ENCODE peak calls at places on chromosomes 12 and 14, in seven cellular contexts. One of them, this sample, is unnamed.

GRCh38 chr14:64838656-64839055 is 41.1 kb downstream of the SPTB start:
- DNase-seq in trophoblast cell: no peak
- DNase-seq in H9: no peak
- DNase-seq in mesendoderm: no peak
- DNase-seq in IMR-90: no peak
- DNase-seq in H1: no peak
- DNase-seq in mesenchymal stem cell: no peak
- DNase-seq in this sample: no peak

GRCh38 chr12:110180591-110181005 is 56.4 kb downstream of the IFT81 start:
- DNase-seq in mesenchymal stem cell: no peak
- DNase-seq in H1: no peak
- DNase-seq in H9: no peak
- DNase-seq in IMR-90: peak; percentile 51
- DNase-seq in trophoblast cell: peak; percentile 72
- DNase-seq in mesendoderm: no peak
- DNase-seq in this sample: no peak

GRCh38 chr12:30417697-30418231 is 277.9 kb downstream of the IPO8 start:
- DNase-seq in H1: no peak
- DNase-seq in mesendoderm: peak; percentile 42
- DNase-seq in mesenchymal stem cell: peak; percentile 96
- DNase-seq in H9: no peak
- DNase-seq in IMR-90: peak; percentile 74
- DNase-seq in trophoblast cell: peak; percentile 10
- DNase-seq in this sample: no peak

GRCh38 chr12:20367731-20368652 is at the start of gene PDE3A:
- DNase-seq in trophoblast cell: peak; percentile 27
- DNase-seq in H1: peak; percentile 44
- DNase-seq in mesendoderm: peak; percentile 90
- DNase-seq in IMR-90: peak; percentile 73
- DNase-seq in mesenchymal stem cell: peak; percentile 91
- DNase-seq in H9: peak; percentile 89
- DNase-seq in this sample: peak; percentile 67

GRCh38 chr12:117067638-117068037 is 31.6 kb downstream of the TESC start:
- DNase-seq in H9: no peak
- DNase-seq in H1: no peak
- DNase-seq in trophoblast cell: no peak
- DNase-seq in mesendoderm: no peak
- DNase-seq in mesenchymal stem cell: no peak
- DNase-seq in IMR-90: no peak
- DNase-seq in this sample: no peak

GRCh38 chr12:122080149-122081107 is 1.9 kb downstream of the MLXIP start:
- DNase-seq in mesendoderm: peak; percentile 60
- DNase-seq in H1: no peak
- DNase-seq in IMR-90: peak; percentile 86
- DNase-seq in mesenchymal stem cell: peak; percentile 86
- DNase-seq in trophoblast cell: peak; percentile 45
- DNase-seq in H9: no peak
- DNase-seq in this sample: no peak

GRCh38 chr14:92573761-92574498 is 60.3 kb downstream of the RIN3 start:
- DNase-seq in IMR-90: no peak
- DNase-seq in H1: no peak
- DNase-seq in trophoblast cell: no peak
- DNase-seq in mesendoderm: no peak
- DNase-seq in mesenchymal stem cell: no peak
- DNase-seq in H9: peak; percentile 44
- DNase-seq in this sample: no peak

GRCh38 chr12:119748512-119748911 is 80.6 kb downstream of the PRKAB1 start:
- DNase-seq in mesenchymal stem cell: no peak
- DNase-seq in H9: no peak
- DNase-seq in trophoblast cell: no peak
- DNase-seq in IMR-90: no peak
- DNase-seq in H1: no peak
- DNase-seq in mesendoderm: no peak
- DNase-seq in this sample: no peak

GRCh38 chr14:50947446-50947845 is 3.2 kb upstream of the PYGL start:
- DNase-seq in trophoblast cell: no peak
- DNase-seq in mesenchymal stem cell: no peak
- DNase-seq in H9: no peak
- DNase-seq in mesendoderm: no peak
- DNase-seq in IMR-90: peak; percentile 67
- DNase-seq in H1: no peak
- DNase-seq in this sample: no peak

GRCh38 chr14:50954811-50955372 is 10.6 kb upstream of the PYGL start:
- DNase-seq in H9: no peak
- DNase-seq in IMR-90: peak; percentile 79
- DNase-seq in mesenchymal stem cell: peak; percentile 67
- DNase-seq in trophoblast cell: peak; percentile 45
- DNase-seq in H1: no peak
- DNase-seq in mesendoderm: peak; percentile 65
- DNase-seq in this sample: no peak

GRCh38 chr14:50948205-50948604 is 3.9 kb upstream of the PYGL start:
- DNase-seq in H1: no peak
- DNase-seq in H9: no peak
- DNase-seq in IMR-90: no peak
- DNase-seq in trophoblast cell: no peak
- DNase-seq in mesenchymal stem cell: no peak
- DNase-seq in mesendoderm: no peak
- DNase-seq in this sample: no peak

GRCh38 chr14:50953497-50953896 is 9.2 kb upstream of the PYGL start:
- DNase-seq in IMR-90: no peak
- DNase-seq in mesenchymal stem cell: no peak
- DNase-seq in mesendoderm: no peak
- DNase-seq in H1: no peak
- DNase-seq in trophoblast cell: no peak
- DNase-seq in H9: no peak
- DNase-seq in this sample: no peak

GRCh38 chr14:50951032-50951431 is 6.7 kb upstream of the PYGL start:
- DNase-seq in H9: no peak
- DNase-seq in IMR-90: no peak
- DNase-seq in mesendoderm: no peak
- DNase-seq in H1: no peak
- DNase-seq in trophoblast cell: no peak
- DNase-seq in mesenchymal stem cell: no peak
- DNase-seq in this sample: no peak
- H3K18ac ChIP-seq in H9: no peak overlapping the region
- H3K18ac ChIP-seq in IMR-90: no peak overlapping the region
- H3K18ac ChIP-seq in mesendoderm: no peak overlapping the region
- H3K18ac ChIP-seq in H1: no peak overlapping the region
- H3K18ac ChIP-seq in trophoblast cell: no peak overlapping the region
- H3K18ac ChIP-seq in mesenchymal stem cell: no peak overlapping the region
- H3K18ac ChIP-seq in this sample: no peak overlapping the region

GRCh38 chr12:6936642-6937480 is 6.8 kb upstream of the RNU7-1 start:
- DNase-seq in mesendoderm: peak; percentile 64
- DNase-seq in mesenchymal stem cell: no peak
- DNase-seq in IMR-90: no peak
- DNase-seq in H1: no peak
- DNase-seq in trophoblast cell: no peak
- DNase-seq in H9: peak; percentile 85
- DNase-seq in this sample: no peak
- H3K18ac ChIP-seq in mesendoderm: peak overlapping the region; percentile 51
- H3K18ac ChIP-seq in mesenchymal stem cell: no peak overlapping the region
- H3K18ac ChIP-seq in IMR-90: no peak overlapping the region
- H3K18ac ChIP-seq in H1: peak overlapping the region; percentile 71
- H3K18ac ChIP-seq in trophoblast cell: no peak overlapping the region
- H3K18ac ChIP-seq in H9: peak overlapping the region; percentile 49
- H3K18ac ChIP-seq in this sample: peak overlapping the region; percentile 100

GRCh38 chr12:54193437-54193836 is 4.7 kb upstream of the SMUG1 start:
- DNase-seq in IMR-90: no peak
- DNase-seq in H9: no peak
- DNase-seq in H1: no peak
- DNase-seq in mesenchymal stem cell: no peak
- DNase-seq in mesendoderm: no peak
- DNase-seq in trophoblast cell: no peak
- DNase-seq in this sample: no peak

GRCh38 chr12:54189198-54189539 is 384 bp upstream of the SMUG1 start:
- DNase-seq in IMR-90: no peak
- DNase-seq in mesenchymal stem cell: no peak
- DNase-seq in H9: no peak
- DNase-seq in mesendoderm: no peak
- DNase-seq in trophoblast cell: no peak
- DNase-seq in H1: no peak
- DNase-seq in this sample: no peak

GRCh38 chr12:54191126-54191525 is 2.3 kb upstream of the SMUG1 start:
- DNase-seq in mesenchymal stem cell: no peak
- DNase-seq in mesendoderm: no peak
- DNase-seq in trophoblast cell: peak; percentile 7
- DNase-seq in H1: no peak
- DNase-seq in H9: no peak
- DNase-seq in IMR-90: no peak
- DNase-seq in this sample: no peak

GRCh38 chr12:54195080-54195479 is 6.3 kb upstream of the SMUG1 start:
- DNase-seq in H9: no peak
- DNase-seq in mesendoderm: no peak
- DNase-seq in trophoblast cell: no peak
- DNase-seq in H1: no peak
- DNase-seq in mesenchymal stem cell: no peak
- DNase-seq in IMR-90: no peak
- DNase-seq in this sample: no peak

DNA sequence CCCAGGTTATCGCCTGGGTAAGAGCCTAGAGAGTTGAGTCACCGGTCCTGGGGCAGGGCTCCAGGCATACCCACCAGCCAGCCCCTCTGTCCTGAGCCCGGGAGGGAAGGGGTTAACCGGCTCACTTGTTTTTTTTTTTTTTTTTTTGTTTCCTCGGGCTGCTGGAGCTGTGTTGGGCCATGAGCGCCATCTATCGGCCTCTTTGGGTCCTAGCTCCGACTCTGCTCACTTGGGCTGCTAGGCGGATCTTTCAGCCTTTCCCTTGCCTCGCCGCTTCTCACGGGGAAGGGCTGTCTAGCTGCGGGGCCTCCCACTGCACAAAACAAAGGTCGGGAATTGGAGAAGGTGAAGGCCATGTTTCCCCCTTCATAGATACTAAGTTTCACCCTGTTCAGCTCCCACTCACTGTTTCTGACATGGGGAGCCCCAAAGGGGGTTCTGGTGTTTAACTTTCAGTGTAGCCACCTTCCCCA is 2.8 kb upstream of the SMUG1 start:
- DNase-seq in H9: peak; percentile 89
- DNase-seq in H1: peak; percentile 62
- DNase-seq in trophoblast cell: peak; percentile 90
- DNase-seq in IMR-90: peak; percentile 79
- DNase-seq in mesenchymal stem cell: peak; percentile 86
- DNase-seq in mesendoderm: peak; percentile 88
- DNase-seq in this sample: peak; percentile 91
- H3K18ac ChIP-seq in H9: no peak overlapping the region
- H3K18ac ChIP-seq in H1: no peak overlapping the region
- H3K18ac ChIP-seq in trophoblast cell: no peak overlapping the region
- H3K18ac ChIP-seq in IMR-90: no peak overlapping the region
- H3K18ac ChIP-seq in mesenchymal stem cell: no peak overlapping the region
- H3K18ac ChIP-seq in mesendoderm: no peak overlapping the region
- H3K18ac ChIP-seq in this sample: no peak overlapping the region

GRCh38 chr12:1934831-1935230 is 16.4 kb upstream of the CACNA2D4 start:
- DNase-seq in H1: no peak
- DNase-seq in mesendoderm: no peak
- DNase-seq in mesenchymal stem cell: no peak
- DNase-seq in IMR-90: no peak
- DNase-seq in H9: no peak
- DNase-seq in trophoblast cell: no peak
- DNase-seq in this sample: no peak

GRCh38 chr12:1934068-1934467 is 15.6 kb upstream of the CACNA2D4 start:
- DNase-seq in mesendoderm: no peak
- DNase-seq in IMR-90: no peak
- DNase-seq in mesenchymal stem cell: no peak
- DNase-seq in H9: no peak
- DNase-seq in trophoblast cell: no peak
- DNase-seq in H1: no peak
- DNase-seq in this sample: no peak

GRCh38 chr12:1935242-1935641 is 16.8 kb upstream of the CACNA2D4 start:
- DNase-seq in H9: no peak
- DNase-seq in mesenchymal stem cell: no peak
- DNase-seq in H1: no peak
- DNase-seq in IMR-90: no peak
- DNase-seq in mesendoderm: no peak
- DNase-seq in trophoblast cell: no peak
- DNase-seq in this sample: no peak

GRCh38 chr12:1932264-1932777 is 13.9 kb upstream of the CACNA2D4 start:
- DNase-seq in trophoblast cell: no peak
- DNase-seq in IMR-90: no peak
- DNase-seq in H9: peak; percentile 30
- DNase-seq in mesenchymal stem cell: no peak
- DNase-seq in mesendoderm: no peak
- DNase-seq in H1: no peak
- DNase-seq in this sample: no peak

DNA sequence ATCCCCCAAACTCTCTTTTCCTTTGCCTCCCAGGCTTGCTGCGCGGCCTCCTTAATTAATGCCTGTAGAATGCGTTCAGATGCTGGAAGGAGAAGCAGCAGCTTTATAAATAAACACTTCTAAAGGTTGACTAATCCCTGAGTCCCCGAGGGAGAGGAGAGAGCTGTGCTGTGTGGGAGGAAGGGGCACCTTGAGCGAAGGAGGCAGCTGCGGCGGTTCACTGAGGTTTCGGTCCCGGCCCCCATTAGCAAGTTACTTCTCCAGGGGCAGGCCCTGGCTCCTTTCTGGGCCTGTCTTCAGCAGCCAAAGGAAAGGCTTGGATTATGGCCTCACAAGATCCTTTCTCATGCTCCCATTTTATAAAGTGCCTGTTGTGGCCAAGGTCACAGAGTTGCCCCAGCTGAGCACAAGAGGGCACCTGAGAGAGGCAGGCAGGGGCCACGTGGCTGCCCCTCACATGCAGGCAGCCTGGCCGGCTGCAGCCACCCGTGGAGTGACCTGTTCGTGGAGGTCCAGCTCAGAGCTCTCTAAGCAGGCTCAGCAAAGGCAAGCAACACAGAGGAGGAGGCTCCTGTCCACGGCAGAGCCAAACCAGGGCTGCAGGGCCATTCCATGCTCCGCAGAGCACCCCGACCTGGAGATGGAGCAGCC is 15.0 kb upstream of the CACNA2D4 start:
- DNase-seq in mesendoderm: no peak
- DNase-seq in mesenchymal stem cell: peak; percentile 64
- DNase-seq in trophoblast cell: no peak
- DNase-seq in H1: no peak
- DNase-seq in IMR-90: peak; percentile 81
- DNase-seq in H9: peak; percentile 47
- DNase-seq in this sample: no peak
- H3K18ac ChIP-seq in mesendoderm: no peak overlapping the region
- H3K18ac ChIP-seq in mesenchymal stem cell: no peak overlapping the region
- H3K18ac ChIP-seq in trophoblast cell: no peak overlapping the region
- H3K18ac ChIP-seq in H1: no peak overlapping the region
- H3K18ac ChIP-seq in IMR-90: no peak overlapping the region
- H3K18ac ChIP-seq in H9: no peak overlapping the region
- H3K18ac ChIP-seq in this sample: peak overlapping the region; percentile 54